ENCODE peak calls at places on chromosomes 6 and 20, in eight cellular contexts. E is HFFc6, I is lower leg skin, V is right atrium auricular region, G is AG04449, N is IMR-90, J is neural crest cell, R is foreskin fibroblast. C is an unnamed sample.

GRCh38 chr6:158475344-158476302 is 84.3 kb upstream of the TMEM181 start:
- DNase-seq in E (peak; percentile 67), I (peak; percentile 21), V (no peak), G (peak; percentile 65), N (peak; percentile 57), J (no peak), R (peak; percentile 72), C (no peak)

GRCh38 chr6:83615025-83615999 is 93.6 kb downstream of the SNAP91 start:
- DNase-seq in E (no peak), I (no peak), V (no peak), G (peak; percentile 12), N (peak; percentile 37), J (peak; percentile 16), R (peak; percentile 7), C (no peak)

GRCh38 chr20:52783769-52784168 is 188.4 kb upstream of the TSHZ2 start:
- DNase-seq in E (no peak), I (no peak), V (no peak), G (no peak), N (no peak), J (no peak), R (no peak), C (peak; percentile 59)

GRCh38 chr6:147190556-147190955 is 13.7 kb upstream of the STXBP5 start:
- DNase-seq in E (no peak), I (no peak), V (no peak), G (no peak), N (no peak), J (no peak), R (no peak), C (no peak)

GRCh38 chr6:157649311-157650260 is 173.5 kb upstream of the SNX9 start:
- DNase-seq in E (no peak), I (no peak), V (no peak), G (no peak), N (no peak), J (no peak), R (no peak), C (no peak)

GRCh38 chr6:99613398-99613704 is 6.7 kb downstream of the PRDM13 start:
- DNase-seq in E (no peak), I (no peak), V (no peak), G (no peak), N (peak; percentile 18), J (peak; percentile 57), R (no peak), C (peak; percentile 84)

GRCh38 chr6:31007694-31008093 is 2.6 kb upstream of the MUC22 start:
- DNase-seq in E (peak; percentile 67), I (no peak), V (no peak), G (peak; percentile 70), N (peak; percentile 93), J (no peak), R (peak; percentile 68), C (no peak)

GRCh38 chr20:1857403-1857941 is 37.7 kb upstream of the SIRPA start:
- DNase-seq in E (no peak), I (no peak), V (no peak), G (no peak), N (no peak), J (no peak), R (no peak), C (no peak)

GRCh38 chr6:37569999-37570776 is 70.5 kb upstream of the CCDC167 start:
- DNase-seq in E (no peak), I (no peak), V (no peak), G (no peak), N (no peak), J (no peak), R (no peak), C (no peak)

GRCh38 chr20:48180637-48181036 is 395.4 kb upstream of the SULF2 start:
- DNase-seq in E (no peak), I (no peak), V (no peak), G (no peak), N (peak; percentile 27), J (no peak), R (no peak), C (no peak)

GRCh38 chr20:37686762-37687477 is 6.9 kb upstream of the CTNNBL1 start:
- DNase-seq in E (no peak), I (no peak), V (no peak), G (no peak), N (peak; percentile 20), J (no peak), R (peak; percentile 52), C (no peak)

GRCh38 chr6:145756170-145756662 is 20.9 kb upstream of the EPM2A start:
- DNase-seq in E (peak; percentile 92), I (peak; percentile 41), V (no peak), G (peak; percentile 88), N (peak; percentile 89), J (no peak), R (peak; percentile 89), C (no peak)

GRCh38 chr6:168650686-168651085 is 209.7 kb downstream of the SMOC2 start:
- DNase-seq in E (no peak), I (no peak), V (no peak), G (no peak), N (no peak), J (no peak), R (no peak), C (no peak)

GRCh38 chr6:136499370-136499769 is 50.9 kb downstream of the MAP7 start:
- DNase-seq in E (no peak), I (no peak), V (no peak), G (no peak), N (no peak), J (no peak), R (no peak), C (no peak)

GRCh38 chr20:35702824-35703695 is 3.9 kb downstream of the ROMO1 start:
- DNase-seq in E (no peak), I (no peak), V (peak; percentile 28), G (no peak), N (no peak), J (no peak), R (no peak), C (no peak)

GRCh38 chr6:165704001-165704748 is 41.1 kb upstream of the PDE10A start:
- DNase-seq in E (no peak), I (peak; percentile 28), V (no peak), G (no peak), N (peak; percentile 84), J (no peak), R (no peak), C (no peak)

GRCh38 chr6:137177611-137178010 is 4.2 kb upstream of the IL22RA2 start:
- DNase-seq in E (no peak), I (no peak), V (no peak), G (no peak), N (no peak), J (no peak), R (no peak), C (no peak)

DNA sequence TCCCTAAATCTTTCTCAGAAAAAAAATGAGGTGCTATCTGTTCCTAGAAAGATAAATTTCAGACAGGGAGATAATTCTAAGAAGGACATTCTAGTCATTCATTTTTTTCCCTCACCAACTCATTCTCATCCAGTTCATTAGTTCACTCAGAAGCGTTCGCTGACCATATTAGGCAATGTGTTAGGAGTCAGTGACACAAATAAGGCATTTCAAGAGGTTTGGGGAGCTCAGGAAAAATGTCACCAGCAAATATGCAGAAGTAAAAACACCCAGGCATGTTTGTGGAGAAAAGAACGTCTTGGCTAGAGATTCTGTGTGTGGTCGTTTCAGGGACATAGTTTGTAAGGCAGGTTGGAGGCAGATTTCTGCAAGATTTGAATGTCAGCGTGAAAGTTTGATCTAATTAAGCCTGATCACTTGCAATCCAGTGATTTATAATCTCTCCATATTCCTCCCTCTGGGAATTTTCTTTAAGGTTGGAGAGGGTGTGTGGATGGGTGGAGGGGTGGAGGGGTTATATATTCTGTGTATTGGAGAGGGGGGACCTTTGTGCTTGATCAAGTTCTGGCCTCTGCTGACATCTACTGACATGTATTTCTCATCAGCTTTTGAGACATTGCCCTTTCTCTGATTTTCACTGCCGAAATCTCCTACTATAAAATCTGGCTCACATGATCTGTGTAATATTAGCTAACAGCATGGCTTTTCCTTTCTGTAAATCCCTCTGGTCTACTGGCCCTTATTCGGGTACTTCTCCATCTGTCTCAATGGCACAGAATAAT is 3.6 kb downstream of the MYCT1 start:
- DNase-seq in E (no peak), I (no peak), V (no peak), G (no peak), N (peak; percentile 62), J (no peak), R (no peak), C (no peak)
- TF ChIP-seq CTCF in E (no peak), I (no peak), V (peak; percentile 30), G (no peak), N (peak; percentile 33), J (no peak), R (no peak), C (peak; percentile 44)

GRCh38 chr20:64223526-64224067 is 32.0 kb upstream of the PCMTD2 start:
- DNase-seq in E (no peak), I (no peak), V (no peak), G (no peak), N (peak; percentile 46), J (peak; percentile 66), R (peak; percentile 14), C (peak; percentile 90)
- TF ChIP-seq CTCF in E (peak; percentile 27), I (no peak), V (peak; percentile 67), G (peak; percentile 59), N (peak; percentile 47), J (peak; percentile 55), R (peak; percentile 24), C (peak; percentile 88)

GRCh38 chr6:129208415-129209034 is 325.6 kb downstream of the LAMA2 start:
- DNase-seq in E (no peak), I (no peak), V (no peak), G (no peak), N (no peak), J (no peak), R (no peak), C (no peak)
- TF ChIP-seq CTCF in E (no peak), I (no peak), V (no peak), G (no peak), N (no peak), J (no peak), R (no peak), C (no peak)

GRCh38 chr6:40803897-40804702 is 216.9 kb upstream of the LRFN2 start:
- DNase-seq in E (no peak), I (no peak), V (no peak), G (no peak), N (no peak), J (no peak), R (no peak), C (no peak)

GRCh38 chr6:40806479-40806878 is 219.3 kb upstream of the LRFN2 start:
- DNase-seq in E (peak; percentile 14), I (no peak), V (no peak), G (no peak), N (no peak), J (no peak), R (no peak), C (no peak)

GRCh38 chr6:40805336-40805735 is 218.2 kb upstream of the LRFN2 start:
- DNase-seq in E (no peak), I (no peak), V (no peak), G (no peak), N (no peak), J (no peak), R (no peak), C (no peak)

GRCh38 chr6:40802481-40802880 is 215.3 kb upstream of the LRFN2 start:
- DNase-seq in E (no peak), I (no peak), V (no peak), G (no peak), N (no peak), J (no peak), R (no peak), C (no peak)

DNA sequence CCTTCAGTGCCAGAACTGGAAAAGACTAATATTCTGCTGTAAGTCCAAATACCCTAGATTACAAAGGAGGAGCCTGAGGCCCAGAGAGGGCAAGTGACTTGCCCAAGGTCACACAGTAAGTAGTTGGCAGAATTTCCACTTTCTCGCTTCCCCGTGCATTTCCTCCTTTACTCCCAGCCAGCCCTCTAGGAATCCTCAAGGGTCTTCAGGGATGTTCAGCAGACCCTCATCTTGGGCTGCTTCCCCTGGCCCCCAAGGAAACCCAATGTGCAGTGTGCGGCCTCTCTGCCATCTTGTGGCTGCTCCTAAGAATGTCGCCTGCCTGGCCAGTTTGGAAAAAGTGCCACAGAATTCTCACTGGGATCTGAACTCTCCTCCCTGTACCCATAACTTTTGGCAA is 217.7 kb upstream of the LRFN2 start:
- DNase-seq in E (no peak), I (no peak), V (no peak), G (no peak), N (no peak), J (no peak), R (no peak), C (no peak)
- TF ChIP-seq CTCF in E (peak; percentile 69), I (no peak), V (peak; percentile 45), G (peak; percentile 40), N (no peak), J (peak; percentile 52), R (peak; percentile 27), C (peak; percentile 72)